ENCODE peak calls at places on chromosomes 3 and 15, in eight cellular contexts. J is B cell; Y is CD14-positive monocyte; H is lung microvascular endothelial cell; S is endothelial cell; O is NCI-H1105 treated with DMSO at 0.1 percent for 48 hours; N is activated T-helper 1 cell treated with anti-CD3 and anti-CD28 coated beads, Interleukin-2, amount 50 U/mL, for 16 hours; Q is amygdala. L is an unnamed sample.

GRCh38 chr3:59444293-59444671 is 394.5 kb upstream of the CFAP20DC start:
- DNase-seq in J (no peak), H (no peak), O (no peak), Y (no peak), S (no peak), N (no peak), Q (no peak), L (no peak)

GRCh38 chr3:154953538-154953937 is 126.6 kb upstream of the MME start:
- DNase-seq in J (no peak), Q (no peak), O (no peak), S (no peak), N (no peak), Y (no peak), H (no peak), L (no peak)

GRCh38 chr3:908839-909238 is 184.0 kb upstream of the CNTN6 start:
- DNase-seq in Q (no peak), S (no peak), O (no peak), H (no peak), Y (no peak), J (no peak), N (no peak), L (no peak)

GRCh38 chr3:172140499-172141391 is 101.4 kb downstream of the FNDC3B start:
- DNase-seq in J (no peak), S (no peak), H (peak), Q (no peak), O (no peak), N (no peak), Y (peak), L (no peak)

GRCh38 chr3:148062590-148062989 is 635.1 kb upstream of the AGTR1 start:
- DNase-seq in N (no peak), H (no peak), Q (no peak), O (peak), Y (no peak), J (no peak), S (no peak), L (no peak)

GRCh38 chr3:62827550-62827949 is 47.7 kb downstream of the CADPS start:
- DNase-seq in H (no peak), J (no peak), S (no peak), Q (no peak), O (no peak), Y (no peak), N (no peak), L (no peak)

GRCh38 chr3:62238431-62238830 is 134.9 kb downstream of the FEZF2 start:
- DNase-seq in S (no peak), H (no peak), Y (no peak), Q (no peak), O (no peak), N (no peak), J (no peak), L (no peak)

GRCh38 chr3:171248426-171249115 is 211.6 kb downstream of the TNIK start:
- DNase-seq in O (no peak), H (no peak), N (no peak), J (no peak), S (no peak), Y (no peak), Q (no peak), L (no peak)

GRCh38 chr15:94840794-94841587 is 609.6 kb downstream of the MCTP2 start:
- DNase-seq in O (no peak), Q (no peak), S (no peak), H (no peak), J (no peak), N (no peak), Y (no peak), L (no peak)

GRCh38 chr3:143000525-143000924 is 845 bp upstream of the U2SURP start:
- DNase-seq in O (no peak), N (no peak), Y (no peak), S (no peak), J (no peak), Q (no peak), H (no peak), L (no peak)

GRCh38 chr3:171569571-171570132 is 109.4 kb upstream of the TNIK start:
- DNase-seq in Y (no peak), J (no peak), Q (no peak), O (no peak), N (no peak), S (no peak), H (no peak), L (no peak)

GRCh38 chr3:44648564-44649229 is at the start of gene ZNF35:
- DNase-seq in N (no peak), Y (peak), O (peak), Q (peak), J (peak), S (peak), H (peak), L (peak)

GRCh38 chr15:33494306-33494705 is 183.5 kb downstream of the RYR3 start:
- DNase-seq in O (no peak), S (no peak), N (no peak), Y (no peak), J (no peak), Q (no peak), H (no peak), L (no peak)

GRCh38 chr3:14248477-14248848 is 69.8 kb downstream of the LSM3 start:
- DNase-seq in J (no peak), S (no peak), Y (no peak), H (no peak), N (no peak), O (no peak), Q (no peak), L (no peak)

GRCh38 chr15:65963358-65963757 is 94.1 kb downstream of the RAB11A start:
- DNase-seq in J (no peak), Q (no peak), N (no peak), H (no peak), O (no peak), S (no peak), Y (no peak), L (no peak)

GRCh38 chr3:115323380-115323779 is 176.3 kb upstream of the ZBTB20 start:
- DNase-seq in S (no peak), Q (no peak), N (no peak), Y (no peak), H (no peak), O (no peak), J (no peak), L (no peak)

GRCh38 chr3:154979327-154979726 is 100.8 kb upstream of the MME start:
- DNase-seq in S (no peak), Y (no peak), J (no peak), N (no peak), H (no peak), O (no peak), Q (no peak), L (no peak)

GRCh38 chr3:135238201-135238600 is 443.1 kb downstream of the EPHB1 start:
- DNase-seq in J (no peak), S (no peak), O (peak), H (no peak), Y (no peak), Q (no peak), N (no peak), L (no peak)

GRCh38 chr15:57456559-57456958 is 80.3 kb downstream of the CGNL1 start:
- DNase-seq in N (no peak), J (no peak), Q (no peak), H (no peak), Y (no peak), O (no peak), S (no peak), L (no peak)

GRCh38 chr15:73560501-73561117 is 72.6 kb downstream of the NPTN start:
- DNase-seq in H (peak), Q (no peak), O (peak), Y (no peak), J (no peak), N (no peak), S (no peak), L (no peak)

GRCh38 chr3:11570251-11570650 is 73.5 kb downstream of the VGLL4 start:
- DNase-seq in H (no peak), O (no peak), N (no peak), S (no peak), Q (no peak), J (no peak), Y (no peak), L (no peak)

GRCh38 chr3:135012101-135012500 is 217.0 kb downstream of the EPHB1 start:
- DNase-seq in O (no peak), Q (no peak), Y (no peak), J (no peak), S (no peak), N (no peak), H (no peak), L (no peak)

GRCh38 chr3:138374573-138375134 is 26.3 kb downstream of the MRAS start:
- DNase-seq in O (no peak), Q (no peak), N (no peak), J (no peak), H (no peak), Y (no peak), S (no peak), L (no peak)

GRCh38 chr15:31279221-31280036 is 47.2 kb upstream of the KLF13 start:
- DNase-seq in H (no peak), O (peak), S (no peak), Y (no peak), N (no peak), J (no peak), Q (no peak), L (no peak)

GRCh38 chr3:12139111-12139511 is 19.6 kb downstream of the TIMP4 start:
- DNase-seq in H (peak), Q (no peak), S (peak), J (no peak), O (no peak), Y (no peak), N (no peak), L (no peak)

GRCh38 chr3:59240856-59241255 is 191.0 kb upstream of the CFAP20DC start:
- DNase-seq in J (no peak), H (no peak), Y (no peak), O (no peak), N (no peak), S (no peak), Q (no peak), L (no peak)

GRCh38 chr3:63349583-63350177 is 71.6 kb downstream of the SYNPR start:
- DNase-seq in Q (peak), H (peak), S (peak), N (no peak), O (peak), Y (peak), J (no peak), L (no peak)

GRCh38 chr15:70722266-70723123 is 40.9 kb downstream of the UACA start:
- DNase-seq in J (no peak), H (peak), N (no peak), O (peak), Y (no peak), S (no peak), Q (no peak), L (no peak)

GRCh38 chr3:101803152-101803782 is 24.3 kb downstream of the NXPE3 start:
- DNase-seq in S (peak), N (peak), Y (peak), O (peak), J (peak), Q (peak), H (peak), L (no peak)

GRCh38 chr15:75170711-75171341 is 30.9 kb upstream of the C15orf39 start:
- DNase-seq in O (peak), N (no peak), S (no peak), J (no peak), Q (no peak), H (no peak), Y (no peak), L (no peak)

GRCh38 chr3:55487376-55488241 is 503 bp upstream of the WNT5A start:
- DNase-seq in Q (no peak), S (peak), N (no peak), H (peak), J (no peak), Y (no peak), O (peak), L (peak)